ENCODE peak calls at places on chromosome 17, in ten cellular contexts. S is tibial artery, W is AG04450, Y is cardiac fibroblast, F is fibroblast of mammary gland, K is pancreas, E is AG10803, T is psoas muscle, J is lower lobe of right lung, M is mucosa of descending colon. R is an unnamed sample.

GRCh38 chr17:58344791-58345157 is 7.2 kb downstream of the SUPT4H1 start:
- DNase-seq in S (no peak), W (no peak), Y (no peak), F (no peak), K (peak), E (no peak), T (no peak), J (no peak), M (no peak), R (no peak)

GRCh38 chr17:73255671-73256181 is 6.0 kb downstream of the CPSF4L start:
- DNase-seq in S (peak), W (no peak), Y (peak), F (peak), K (no peak), E (peak), T (peak), J (peak), M (peak), R (peak)

GRCh38 chr17:74513987-74514631 is 17.2 kb downstream of the CD300LB start:
- DNase-seq in S (peak), W (no peak), Y (peak), F (peak), K (no peak), E (peak), T (no peak), J (no peak), M (peak), R (peak)

GRCh38 chr17:83079766-83080616 is 582 bp downstream of the METRNL start:
- DNase-seq in S (no peak), W (no peak), Y (no peak), F (no peak), K (no peak), E (no peak), T (no peak), J (no peak), M (no peak), R (no peak)

GRCh38 chr17:74916136-74916850 is 6.8 kb downstream of the USH1G start:
- DNase-seq in S (no peak), W (no peak), Y (no peak), F (no peak), K (no peak), E (no peak), T (no peak), J (no peak), M (no peak), R (no peak)

GRCh38 chr17:68103148-68103547 is 67.6 kb downstream of the KPNA2 start:
- DNase-seq in S (no peak), W (no peak), Y (no peak), F (no peak), K (no peak), E (no peak), T (no peak), J (no peak), M (no peak), R (no peak)

GRCh38 chr17:33125552-33125950 is 133.9 kb downstream of the SPACA3 start:
- DNase-seq in S (no peak), W (no peak), Y (no peak), F (no peak), K (no peak), E (no peak), T (no peak), J (no peak), M (no peak), R (no peak)

GRCh38 chr17:1957037-1957436 is 68.1 kb downstream of the RTN4RL1 start:
- DNase-seq in S (no peak), W (peak), Y (no peak), F (peak), K (no peak), E (peak), T (no peak), J (no peak), M (no peak), R (peak)

GRCh38 chr17:11853321-11854151 is 143.7 kb downstream of the ZNF18 start:
- DNase-seq in S (no peak), W (no peak), Y (peak), F (peak), K (no peak), E (no peak), T (no peak), J (no peak), M (no peak), R (no peak)

GRCh38 chr17:17420561-17421269 is 56.1 kb upstream of the MED9 start:
- DNase-seq in S (peak), W (no peak), Y (peak), F (peak), K (no peak), E (peak), T (peak), J (peak), M (no peak), R (peak)

GRCh38 chr17:74733365-74734122 is 3.5 kb upstream of the RAB37 start:
- DNase-seq in S (no peak), W (no peak), Y (no peak), F (no peak), K (no peak), E (no peak), T (no peak), J (no peak), M (no peak), R (no peak)

GRCh38 chr17:37179893-37180292 is 195.9 kb upstream of the C17orf78 start:
- DNase-seq in S (no peak), W (peak), Y (peak), F (peak), K (no peak), E (peak), T (no peak), J (no peak), M (no peak), R (peak)

GRCh38 chr17:49748791-49749190 is 15.1 kb downstream of the FAM117A start:
- DNase-seq in S (no peak), W (no peak), Y (no peak), F (no peak), K (no peak), E (no peak), T (no peak), J (no peak), M (peak), R (no peak)

GRCh38 chr17:7916799-7917198 is 710 bp upstream of the RNF227 start:
- DNase-seq in S (no peak), W (no peak), Y (peak), F (peak), K (no peak), E (peak), T (no peak), J (no peak), M (no peak), R (peak)

GRCh38 chr17:64150237-64151015 is 20.5 kb upstream of the ERN1 start:
- DNase-seq in S (peak), W (no peak), Y (peak), F (no peak), K (peak), E (peak), T (peak), J (peak), M (no peak), R (no peak)

GRCh38 chr17:81964081-81964849 is 3.3 kb upstream of the NOTUM start:
- DNase-seq in S (no peak), W (no peak), Y (no peak), F (no peak), K (no peak), E (no peak), T (no peak), J (no peak), M (no peak), R (no peak)

GRCh38 chr17:82490512-82491195 is 28.9 kb upstream of the FOXK2 start:
- DNase-seq in S (no peak), W (no peak), Y (no peak), F (no peak), K (peak), E (no peak), T (no peak), J (no peak), M (no peak), R (no peak)

GRCh38 chr17:50009282-50009681 is 14.3 kb upstream of the DLX3 start:
- DNase-seq in S (no peak), W (no peak), Y (no peak), F (no peak), K (no peak), E (no peak), T (no peak), J (no peak), M (no peak), R (no peak)

DNA sequence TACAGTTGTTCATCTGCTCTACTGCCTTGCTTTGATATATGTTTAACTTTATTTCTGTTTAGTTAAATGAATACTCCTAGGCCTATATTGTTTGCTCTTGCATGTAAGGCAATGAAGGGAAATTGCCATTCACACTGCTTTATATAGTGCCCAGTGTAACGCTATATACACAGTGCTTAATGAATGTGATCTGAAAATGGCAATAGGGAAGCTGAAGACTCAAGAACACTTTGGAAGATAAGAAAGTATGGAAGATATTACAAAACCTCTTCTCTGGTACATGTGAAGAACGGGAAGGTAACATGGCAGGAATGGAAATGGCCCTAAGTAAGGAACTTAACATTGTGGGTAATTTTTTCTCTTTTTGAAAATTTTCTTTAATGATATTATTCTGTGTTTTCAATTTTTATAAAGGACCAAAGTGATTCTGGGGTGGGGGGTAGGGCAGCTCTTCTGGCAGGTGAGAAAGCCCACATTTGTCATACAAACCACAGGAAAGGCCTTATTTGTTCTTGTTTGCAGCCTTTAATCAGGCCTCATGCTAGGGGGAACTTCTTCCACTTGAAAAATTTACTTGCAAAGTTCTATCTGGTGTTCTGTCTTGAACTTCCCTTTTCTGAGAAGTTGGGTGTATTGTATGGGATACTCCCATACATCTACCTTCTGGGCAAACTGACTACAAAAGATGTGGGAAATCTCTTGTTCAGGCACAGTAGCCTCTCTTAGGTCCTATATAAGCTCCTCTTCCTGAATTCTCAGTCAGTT is 100.8 kb upstream of the CORO6 start:
- DNase-seq in S (no peak), W (no peak), Y (no peak), F (no peak), K (no peak), E (no peak), T (no peak), J (no peak), M (no peak), R (no peak)
- H3K4me3 ChIP-seq in S (no peak), W (no peak), Y (no peak), F (no peak), K (no peak), E (no peak), T (peak), J (no peak), M (no peak), R (no peak)

GRCh38 chr17:44414394-44415155 is 25.1 kb upstream of the ITGA2B start:
- DNase-seq in S (no peak), W (no peak), Y (no peak), F (no peak), K (no peak), E (peak), T (no peak), J (no peak), M (no peak), R (no peak)

GRCh38 chr17:44408786-44409185 is 19.3 kb upstream of the ITGA2B start:
- DNase-seq in S (no peak), W (no peak), Y (no peak), F (no peak), K (no peak), E (no peak), T (no peak), J (no peak), M (no peak), R (no peak)

DNA sequence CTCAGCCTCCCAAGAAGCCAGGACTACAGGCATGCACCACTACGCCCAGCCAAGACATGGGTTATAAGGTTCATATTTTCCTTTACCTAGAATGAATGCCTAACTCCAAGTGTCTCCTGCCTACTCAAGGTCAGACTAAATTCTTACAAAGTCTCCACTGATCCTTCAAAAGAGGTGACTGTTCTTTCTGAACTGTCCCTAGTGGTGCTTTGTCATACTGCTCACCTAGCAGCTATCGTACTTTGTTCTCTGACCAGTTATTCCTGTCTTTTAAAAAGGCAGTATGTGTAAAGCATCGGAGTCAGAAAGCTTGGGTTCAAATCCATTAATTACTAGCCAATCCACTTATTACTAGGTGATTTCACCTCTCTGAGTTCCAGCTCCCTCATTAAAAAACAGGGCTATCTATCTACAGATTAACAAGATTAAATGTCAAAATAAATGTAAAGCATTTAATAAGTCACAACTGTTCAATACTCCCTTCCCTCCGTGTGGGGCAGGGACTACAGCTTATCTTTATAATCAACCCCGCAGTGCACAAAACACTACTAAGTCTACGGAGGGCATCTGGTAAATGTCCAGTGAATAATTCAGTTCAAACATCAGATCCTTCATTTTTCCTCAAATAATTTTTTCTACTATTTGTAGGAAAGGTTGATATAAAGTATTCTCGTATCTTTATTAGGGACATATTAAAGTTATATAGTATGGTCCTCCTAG is 20.0 kb upstream of the ITGA2B start:
- DNase-seq in S (no peak), W (no peak), Y (no peak), F (no peak), K (no peak), E (no peak), T (no peak), J (no peak), M (no peak), R (no peak)
- TF ChIP-seq CTCF in S (no peak), W (no peak), Y (peak), F (no peak), K (no peak), E (no peak), T (no peak), J (no peak), M (no peak), R (peak)

GRCh38 chr17:43660262-43660661 is 1.5 kb downstream of the MEOX1 start:
- DNase-seq in S (no peak), W (no peak), Y (no peak), F (no peak), K (no peak), E (no peak), T (no peak), J (no peak), M (no peak), R (no peak)

GRCh38 chr17:43662432-43663141 is 865 bp upstream of the MEOX1 start:
- DNase-seq in S (no peak), W (no peak), Y (no peak), F (no peak), K (peak), E (no peak), T (no peak), J (no peak), M (no peak), R (no peak)

GRCh38 chr17:43660816-43661493 is 767 bp downstream of the MEOX1 start:
- DNase-seq in S (no peak), W (no peak), Y (no peak), F (no peak), K (no peak), E (no peak), T (no peak), J (no peak), M (no peak), R (no peak)

GRCh38 chr17:43663383-43663782 is 1.7 kb upstream of the MEOX1 start:
- DNase-seq in S (no peak), W (no peak), Y (no peak), F (no peak), K (no peak), E (no peak), T (no peak), J (no peak), M (no peak), R (no peak)

DNA sequence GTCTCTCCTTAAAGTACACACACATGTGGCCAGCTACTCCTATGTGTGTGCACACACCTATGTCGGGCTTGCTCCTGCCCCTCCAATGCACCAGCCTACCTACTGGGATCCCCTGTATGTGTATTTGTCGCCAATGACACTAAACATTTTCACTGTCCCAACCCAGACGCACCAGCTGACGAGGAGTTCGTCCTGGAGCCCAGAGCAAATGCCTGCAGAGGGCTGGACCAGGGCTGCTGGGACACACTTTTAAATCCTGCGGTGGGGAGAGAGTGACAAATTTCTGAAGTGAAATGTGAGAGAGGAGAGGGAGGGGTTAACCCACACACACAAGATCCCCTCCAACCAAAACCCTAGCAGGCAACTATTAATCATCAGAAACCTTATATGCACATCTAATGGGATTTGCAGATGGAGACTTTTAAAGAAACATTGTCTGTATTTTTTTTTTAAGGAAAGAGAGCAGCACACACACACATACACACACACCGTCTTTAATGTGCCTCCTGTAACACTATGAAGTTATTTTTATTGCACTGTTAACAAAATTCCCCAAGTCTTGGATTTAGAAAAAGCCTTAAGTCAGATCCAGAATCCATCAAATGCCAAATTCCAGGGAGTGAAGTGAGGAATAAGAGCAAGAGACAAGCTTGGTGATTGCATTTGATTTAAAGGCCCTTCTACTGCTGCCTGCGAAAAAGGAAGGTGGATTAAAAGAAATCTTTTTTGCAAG is at the start of gene MEOX1:
- DNase-seq in S (no peak), W (no peak), Y (peak), F (peak), K (no peak), E (peak), T (peak), J (no peak), M (no peak), R (peak)
- H3K4me3 ChIP-seq in S (no peak), W (peak), Y (no peak), F (no peak), K (no peak), E (no peak), T (peak), J (peak), M (no peak), R (no peak)

DNA sequence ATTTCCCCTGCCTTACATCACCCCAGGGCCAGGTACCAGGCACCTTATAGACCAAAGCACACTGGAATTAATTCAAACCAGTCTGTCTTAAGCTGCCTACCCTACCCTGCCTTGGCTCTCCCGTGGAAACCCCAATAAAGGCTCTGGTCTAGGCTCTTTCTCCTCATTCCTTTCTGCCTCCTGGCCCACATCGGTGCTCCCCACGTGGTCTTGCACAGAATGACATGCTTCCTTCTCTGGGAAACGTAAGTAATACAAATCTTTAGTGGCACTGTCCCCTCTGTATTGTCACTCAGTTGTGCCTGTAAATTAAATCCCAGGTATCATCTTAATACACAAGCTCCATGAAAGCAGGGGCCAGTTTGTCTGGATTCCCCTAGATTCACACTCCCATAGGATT is 16.6 kb downstream of the KRT25 start:
- DNase-seq in S (no peak), W (no peak), Y (no peak), F (no peak), K (no peak), E (no peak), T (no peak), J (no peak), M (no peak), R (no peak)
- TF ChIP-seq CTCF in S (no peak), W (no peak), Y (no peak), F (no peak), K (no peak), E (no peak), T (no peak), J (no peak), M (no peak), R (no peak)

R was measured in fibroblast of villous mesenchyme.